ENCODE peak calls at places on chromosomes 16 and 17, in eight cellular contexts. H is CD8-positive, alpha-beta T cell; N is lung; C is hepatocyte; K is RWPE2; S is lower lobe of right lung; Y is IMR-90; R is adrenal gland. T is an unnamed sample.

GRCh38 chr16:85398050-85398451 is 215.1 kb upstream of the GSE1 start:
- DNase-seq in C (no peak), N (no peak), R (peak; percentile 12), Y (no peak), K (peak; percentile 35), S (peak; percentile 23), H (no peak), T (peak; percentile 56)

GRCh38 chr17:64707077-64707591 is 45.0 kb upstream of the SMURF2 start:
- DNase-seq in H (no peak), S (peak; percentile 91), K (peak; percentile 100), Y (peak; percentile 100), N (peak; percentile 86), C (peak; percentile 73), R (peak; percentile 92), T (peak; percentile 93)

GRCh38 chr16:30381351-30382041 is 865 bp downstream of the SEPTIN1 start:
- DNase-seq in H (no peak), R (no peak), S (no peak), C (no peak), K (no peak), N (no peak), Y (no peak), T (no peak)

GRCh38 chr17:43816336-43817320 is 16.3 kb downstream of the MPP3 start:
- DNase-seq in C (no peak), H (no peak), S (no peak), R (no peak), Y (no peak), K (no peak), N (no peak), T (no peak)

GRCh38 chr16:84720180-84720579 is 20.4 kb downstream of the USP10 start:
- DNase-seq in K (no peak), H (no peak), C (peak; percentile 48), S (no peak), N (no peak), Y (no peak), R (peak; percentile 49), T (no peak)

GRCh38 chr17:29563816-29564215 is 3.0 kb downstream of the ABHD15 start:
- DNase-seq in N (peak; percentile 6), K (no peak), Y (no peak), R (no peak), S (no peak), C (no peak), H (no peak), T (no peak)

GRCh38 chr17:43768382-43768781 is 9.8 kb upstream of the SOST start:
- DNase-seq in R (peak; percentile 63), Y (no peak), S (peak; percentile 81), N (peak; percentile 53), H (no peak), C (no peak), K (no peak), T (peak; percentile 80)

GRCh38 chr17:49830605-49831004 is 17.3 kb downstream of the TAC4 start:
- DNase-seq in K (no peak), H (no peak), R (no peak), C (no peak), N (no peak), S (no peak), Y (no peak), T (no peak)

GRCh38 chr17:32795339-32795979 is 81.5 kb downstream of the MYO1D start:
- DNase-seq in S (no peak), R (no peak), H (no peak), Y (no peak), C (peak; percentile 16), K (no peak), N (no peak), T (no peak)

GRCh38 chr16:59702531-59702930 is 968.4 kb upstream of the GOT2 start:
- DNase-seq in K (no peak), S (no peak), H (no peak), R (no peak), C (no peak), N (no peak), Y (no peak), T (no peak)

GRCh38 chr17:68195667-68196393 is 52.0 kb upstream of the AMZ2 start:
- DNase-seq in N (no peak), H (no peak), C (peak; percentile 44), Y (no peak), S (peak; percentile 54), K (peak; percentile 75), R (no peak), T (no peak)

GRCh38 chr16:71303938-71304337 is 14.7 kb upstream of the CMTR2 start:
- DNase-seq in N (no peak), S (no peak), C (no peak), K (no peak), H (no peak), Y (peak; percentile 4), R (no peak), T (no peak)

GRCh38 chr17:45288825-45289224 is 26.9 kb upstream of the SPATA32 start:
- DNase-seq in N (no peak), Y (no peak), S (no peak), H (no peak), C (no peak), K (no peak), R (no peak), T (no peak)
- H3K27ac ChIP-seq in N (peak overlapping the region; percentile 75), Y (no peak overlapping the region), S (peak overlapping the region; percentile 20), H (no peak overlapping the region), C (no peak overlapping the region), K (no peak overlapping the region), R (peak overlapping the region; percentile 27), T (no peak overlapping the region)

GRCh38 chr16:27920391-27920891 is 143.1 kb downstream of the GSG1L start:
- DNase-seq in Y (no peak), S (no peak), H (no peak), N (no peak), C (peak; percentile 19), K (no peak), R (no peak), T (no peak)
- TF ChIP-seq CTCF in Y (peak; percentile 12), S (no peak), H (no peak), N (no peak), C (no peak), K (no peak), R (no peak), T (no peak)

DNA sequence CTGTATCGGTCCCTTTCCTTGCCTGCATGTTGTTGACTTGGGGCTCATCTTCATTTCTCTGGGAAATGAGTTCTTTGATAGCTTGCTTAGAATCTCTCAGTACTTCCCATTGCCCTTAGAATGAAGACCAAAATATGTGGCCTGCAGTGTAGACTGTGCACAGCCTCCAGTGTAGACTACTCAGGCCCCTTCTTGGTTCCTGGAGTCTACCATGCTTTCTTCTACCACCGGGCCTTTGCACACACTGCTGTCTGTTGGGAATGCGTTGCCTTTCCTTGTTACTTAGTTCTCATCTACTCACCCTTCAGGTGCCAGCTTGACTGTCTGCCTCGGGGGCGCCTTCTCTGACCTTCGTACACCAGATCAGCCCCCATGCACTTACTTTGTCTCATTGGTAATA is 82.0 kb downstream of the ABCC1 start:
- DNase-seq in R (no peak), N (no peak), H (no peak), Y (no peak), C (no peak), K (no peak), S (no peak), T (no peak)
- H3K27ac ChIP-seq in R (no peak overlapping the region), N (no peak overlapping the region), H (no peak overlapping the region), Y (peak overlapping the region; percentile 96), C (no peak overlapping the region), K (no peak overlapping the region), S (peak overlapping the region; percentile 49), T (no peak overlapping the region)

GRCh38 chr16:87578531-87578930 is 23.8 kb upstream of the JPH3 start:
- DNase-seq in K (no peak), N (no peak), H (no peak), Y (no peak), S (no peak), R (no peak), C (no peak), T (no peak)

GRCh38 chr16:87575027-87575804 is 27.1 kb upstream of the JPH3 start:
- DNase-seq in K (no peak), N (no peak), C (no peak), H (no peak), Y (no peak), S (no peak), R (no peak), T (no peak)

GRCh38 chr16:87579691-87580090 is 22.6 kb upstream of the JPH3 start:
- DNase-seq in H (no peak), K (no peak), N (no peak), Y (no peak), R (no peak), S (no peak), C (no peak), T (no peak)

GRCh38 chr16:87572959-87573358 is 29.3 kb upstream of the JPH3 start:
- DNase-seq in N (no peak), Y (no peak), K (peak; percentile 30), R (no peak), S (no peak), H (no peak), C (no peak), T (no peak)

GRCh38 chr16:87576191-87576590 is 26.1 kb upstream of the JPH3 start:
- DNase-seq in H (no peak), C (no peak), K (no peak), N (no peak), S (no peak), R (no peak), Y (no peak), T (no peak)
- TF ChIP-seq CTCF in H (no peak), C (no peak), K (no peak), N (no peak), S (no peak), R (no peak), Y (no peak), T (no peak)

DNA sequence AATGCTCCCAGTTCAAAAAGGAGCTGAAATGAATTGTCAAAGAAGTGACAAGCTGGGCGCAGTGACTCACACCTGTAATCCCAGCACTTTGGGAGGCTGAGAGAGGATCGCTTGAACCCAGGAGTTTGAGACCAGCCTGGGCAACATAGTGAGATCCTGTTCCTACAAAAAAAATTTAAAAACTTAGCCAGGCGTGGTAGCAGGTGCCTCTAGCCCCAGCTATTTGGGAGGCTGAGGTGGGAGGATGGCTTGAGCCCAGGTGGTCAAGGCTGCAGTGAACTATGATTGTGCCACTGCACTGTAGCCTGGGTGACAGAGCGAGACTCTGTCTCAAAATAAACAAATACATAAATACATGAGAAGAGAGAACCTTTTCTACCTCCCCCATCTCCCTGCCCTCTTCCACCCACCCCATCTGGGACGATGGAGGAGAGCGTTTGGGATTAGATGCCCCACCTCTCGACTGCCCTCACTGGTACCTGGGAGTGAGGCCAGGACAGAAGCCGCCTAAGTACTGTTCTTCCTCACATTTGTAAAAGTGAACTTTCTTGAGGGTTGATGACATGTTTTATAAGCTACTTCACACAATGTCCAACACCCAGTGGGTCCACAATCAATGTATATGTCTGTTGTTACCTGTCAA is 2.4 kb downstream of the IL4R start:
- DNase-seq in R (no peak), N (no peak), C (no peak), K (no peak), H (no peak), Y (no peak), S (no peak), T (no peak)
- H3K27ac ChIP-seq in R (peak overlapping the region; percentile 95), N (no peak overlapping the region), C (peak overlapping the region; percentile 38), K (peak overlapping the region; percentile 92), H (peak overlapping the region; percentile 83), Y (peak overlapping the region; percentile 80), S (peak overlapping the region; percentile 100), T (peak overlapping the region; percentile 99)